ENCODE peak calls at places on chromosomes 11 and 22, in eight cellular contexts. K is dorsolateral prefrontal cortex; Q is HepG2; U is hepatocyte; H is brain microvascular endothelial cell; N is cardiac muscle cell; W is CD4-positive, alpha-beta T cell; A is GM20000. C is an unnamed sample.

GRCh38 chr11:121540627-121541026 is 87.9 kb upstream of the SORL1-AS1 start:
- DNase-seq in K (no peak), Q (no peak), U (no peak), H (no peak), N (no peak), W (no peak), A (no peak), C (peak)

GRCh38 chr11:8362899-8363298 is 99.2 kb upstream of the LMO1 start:
- DNase-seq in K (no peak), Q (no peak), U (no peak), H (no peak), N (no peak), W (no peak), A (no peak), C (no peak)

GRCh38 chr11:121550247-121551132 is 97.7 kb upstream of the SORL1-AS1 start:
- DNase-seq in K (no peak), Q (no peak), U (no peak), H (no peak), N (no peak), W (no peak), A (no peak), C (no peak)

GRCh38 chr11:120304526-120304925 is 20.6 kb upstream of the TLCD5 start:
- DNase-seq in K (no peak), Q (no peak), U (peak), H (no peak), N (no peak), W (no peak), A (peak), C (no peak)

GRCh38 chr22:45640291-45640940 is 31.2 kb upstream of the ATXN10 start:
- DNase-seq in K (no peak), Q (no peak), U (no peak), H (no peak), N (no peak), W (no peak), A (no peak), C (no peak)

GRCh38 chr11:85619497-85619896 is 7.6 kb downstream of the DLG2 start:
- DNase-seq in K (no peak), Q (no peak), U (no peak), H (no peak), N (no peak), W (no peak), A (no peak), C (peak)

GRCh38 chr11:105144887-105145286 is 5.3 kb upstream of the CARD18 start:
- DNase-seq in K (no peak), Q (peak), U (no peak), H (no peak), N (peak), W (no peak), A (no peak), C (no peak)

GRCh38 chr22:36423461-36424404 is 36.0 kb upstream of the MYH9 start:
- DNase-seq in K (no peak), Q (no peak), U (no peak), H (peak), N (peak), W (no peak), A (no peak), C (no peak)

GRCh38 chr11:118435233-118435892 is 929 bp upstream of the KMT2A start:
- DNase-seq in K (peak), Q (peak), U (peak), H (no peak), N (peak), W (peak), A (peak), C (peak)

GRCh38 chr11:102254047-102254446 is 63.2 kb upstream of the BIRC3 start:
- DNase-seq in K (no peak), Q (no peak), U (no peak), H (no peak), N (no peak), W (no peak), A (peak), C (no peak)
- TF ChIP-seq CTCF in K (no peak), Q (peak), U (peak), H (peak), N (peak), W (peak), A (peak), C (peak)

DNA sequence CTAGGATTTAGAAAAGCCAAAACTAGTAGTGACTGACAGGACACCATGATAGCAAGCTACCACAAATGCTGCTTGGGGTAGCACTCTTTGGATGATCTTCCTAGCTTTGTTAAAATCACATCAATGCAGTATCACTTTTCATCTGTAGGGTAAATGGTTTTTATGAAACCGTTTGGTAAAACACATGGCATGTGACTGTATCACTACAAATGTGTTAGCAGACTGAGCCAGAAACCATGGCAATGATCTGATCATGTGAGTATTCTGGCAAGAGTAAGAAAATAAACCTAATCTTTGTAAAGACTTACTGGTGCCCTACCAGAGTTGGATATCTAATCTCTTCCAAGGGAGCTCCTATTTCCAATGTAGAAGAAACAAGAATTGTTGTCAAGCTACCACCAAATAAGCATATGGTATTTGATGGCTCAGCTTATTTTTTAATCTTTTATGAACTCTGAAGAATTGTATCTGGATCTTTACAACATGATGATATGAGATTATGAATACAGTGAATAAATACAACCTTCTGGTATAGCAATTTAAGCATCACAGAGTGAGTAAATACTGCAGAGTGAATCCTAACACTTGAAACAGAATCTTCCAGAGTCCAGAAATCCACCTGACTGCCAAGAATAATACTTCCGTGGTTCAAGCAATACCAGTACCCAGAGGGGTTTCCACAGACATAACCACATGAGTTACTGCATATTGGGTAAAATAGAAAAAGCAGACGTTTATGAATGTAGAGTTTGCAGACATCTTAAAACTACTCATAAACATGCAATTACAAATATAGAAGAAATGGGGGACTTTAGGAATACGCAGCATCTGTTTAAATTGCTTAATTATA is 238.9 kb downstream of the TTC28 start:
- DNase-seq in K (no peak), Q (no peak), U (no peak), H (peak), N (peak), W (no peak), A (no peak), C (no peak)
- TF ChIP-seq CTCF in K (peak), Q (no peak), U (no peak), H (no peak), N (peak), W (no peak), A (no peak), C (no peak)

DNA sequence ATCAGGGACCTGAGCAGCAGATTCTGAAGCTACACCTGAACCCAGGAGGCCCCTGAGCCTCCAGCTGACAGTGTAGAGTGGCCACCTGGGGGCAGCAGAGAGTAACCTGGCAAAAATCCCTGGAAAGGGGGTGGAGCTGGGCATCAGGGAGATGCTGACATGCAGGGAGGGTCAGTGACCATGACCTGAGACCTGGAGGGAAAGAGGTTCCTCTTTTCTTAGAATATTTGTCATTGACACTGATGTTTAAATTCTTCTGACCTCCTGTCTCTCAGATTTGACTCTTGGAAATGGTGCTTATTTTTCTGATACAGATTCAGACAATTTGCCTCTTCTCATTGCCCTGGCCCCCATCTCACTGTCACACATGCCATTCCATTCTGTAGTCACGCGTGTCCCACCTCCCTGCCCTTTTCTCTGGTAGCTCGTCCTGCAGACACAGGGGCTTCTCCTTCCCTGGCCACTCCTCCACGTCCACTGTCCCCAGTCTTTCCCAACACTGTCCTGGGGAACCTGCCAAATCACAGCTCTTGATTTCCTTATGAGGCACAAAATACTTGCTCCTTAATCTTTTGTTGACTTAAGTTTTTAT is 117.2 kb upstream of the IGLL5 start:
- DNase-seq in K (no peak), Q (peak), U (peak), H (peak), N (peak), W (peak), A (peak), C (peak)
- TF ChIP-seq CTCF in K (peak), Q (peak), U (peak), H (peak), N (peak), W (peak), A (peak), C (peak)

GRCh38 chr11:77063407-77063806 is 3.4 kb upstream of the CAPN5 start:
- DNase-seq in K (no peak), Q (no peak), U (no peak), H (no peak), N (no peak), W (no peak), A (no peak), C (no peak)
- TF ChIP-seq CTCF in K (no peak), Q (no peak), U (no peak), H (no peak), N (no peak), W (no peak), A (no peak), C (no peak)

GRCh38 chr11:61785837-61786402 is 6.5 kb downstream of the TMEM258 start:
- DNase-seq in K (no peak), Q (no peak), U (no peak), H (no peak), N (no peak), W (no peak), A (no peak), C (no peak)
- TF ChIP-seq CTCF in K (no peak), Q (no peak), U (no peak), H (no peak), N (no peak), W (no peak), A (no peak), C (no peak)

GRCh38 chr22:38103641-38104040 is 6.8 kb downstream of the BAIAP2L2 start:
- DNase-seq in K (no peak), Q (no peak), U (no peak), H (no peak), N (no peak), W (no peak), A (no peak), C (no peak)

GRCh38 chr22:38106814-38107578 is 3.5 kb downstream of the BAIAP2L2 start:
- DNase-seq in K (no peak), Q (no peak), U (no peak), H (no peak), N (no peak), W (no peak), A (no peak), C (no peak)

GRCh38 chr22:38108561-38109319 is 1.7 kb downstream of the BAIAP2L2 start:
- DNase-seq in K (no peak), Q (no peak), U (no peak), H (no peak), N (no peak), W (no peak), A (no peak), C (no peak)

GRCh38 chr22:38107692-38108515 is 2.6 kb downstream of the BAIAP2L2 start:
- DNase-seq in K (no peak), Q (peak), U (peak), H (no peak), N (no peak), W (no peak), A (no peak), C (no peak)

GRCh38 chr22:38104084-38104483 is 6.4 kb downstream of the BAIAP2L2 start:
- DNase-seq in K (no peak), Q (no peak), U (no peak), H (peak), N (peak), W (no peak), A (peak), C (no peak)
- TF ChIP-seq CTCF in K (peak), Q (peak), U (no peak), H (peak), N (peak), W (no peak), A (no peak), C (no peak)

GRCh38 chr11:123235687-123236261 is 40.7 kb upstream of the CLMP start:
- DNase-seq in K (no peak), Q (no peak), U (no peak), H (no peak), N (peak), W (no peak), A (no peak), C (no peak)
- TF ChIP-seq CTCF in K (no peak), Q (no peak), U (no peak), H (no peak), N (peak), W (no peak), A (no peak), C (no peak)

C was measured in activated CD8-positive, alpha-beta T cell treated with anti-CD3 and anti-CD28 coated beads for 36 hours.